ENCODE peak calls at places on chromosomes 2 and 18, in nine cellular contexts. U is effector CD4-positive, alpha-beta T cell; A is NCI-H146; L is NCI-H1417 treated with DMSO at 0.1 percent for 48 hours; X is amygdala; F is Kasumi-1; P is psoas muscle; H is lung microvascular endothelial cell; Q is H54. O is an unnamed sample.

GRCh38 chr2:203898697-203899096 is 31.1 kb downstream of the CTLA4 start:
- DNase-seq in L (no peak), X (no peak), P (no peak), U (no peak), A (no peak), Q (no peak), H (no peak), F (no peak), O (no peak)

GRCh38 chr2:83817511-83817910 is 641.6 kb downstream of the SUCLG1 start:
- DNase-seq in F (peak), A (no peak), P (no peak), H (no peak), L (no peak), Q (no peak), U (no peak), X (no peak), O (no peak)

GRCh38 chr2:68428746-68429145 is 38.3 kb downstream of the FBXO48 start:
- DNase-seq in X (no peak), Q (no peak), A (no peak), F (no peak), P (no peak), H (no peak), L (no peak), U (no peak), O (no peak)

GRCh38 chr2:8219631-8220393 is 462.0 kb upstream of the ID2 start:
- DNase-seq in P (peak), X (no peak), H (no peak), F (no peak), L (no peak), A (no peak), Q (no peak), U (no peak), O (no peak)

GRCh38 chr18:80037869-80038630 is 3.8 kb downstream of the RBFA start:
- DNase-seq in L (no peak), H (no peak), U (no peak), Q (no peak), F (no peak), A (no peak), X (no peak), P (no peak), O (no peak)

GRCh38 chr2:26179446-26179907 is 6.6 kb downstream of the GAREM2 start:
- DNase-seq in F (no peak), A (no peak), P (no peak), U (no peak), X (peak), H (no peak), L (no peak), Q (no peak), O (no peak)

GRCh38 chr2:173991857-173992588 is 26.9 kb upstream of the SP3 start:
- DNase-seq in L (no peak), H (no peak), Q (no peak), X (no peak), P (peak), F (no peak), A (no peak), U (no peak), O (no peak)

GRCh38 chr2:187654535-187654934 is 100.3 kb upstream of the TFPI start:
- DNase-seq in P (no peak), A (peak), U (no peak), L (peak), Q (no peak), H (no peak), X (no peak), F (no peak), O (no peak)

GRCh38 chr2:100451734-100452133 is 18.5 kb upstream of the NMS start:
- DNase-seq in U (no peak), A (no peak), P (no peak), X (no peak), H (no peak), Q (no peak), F (no peak), L (no peak), O (no peak)

GRCh38 chr18:9449580-9449979 is 25.7 kb upstream of the RALBP1 start:
- DNase-seq in P (no peak), Q (no peak), F (no peak), X (no peak), A (peak), L (no peak), U (no peak), H (no peak), O (no peak)

GRCh38 chr2:216680951-216681629 is 14.3 kb downstream of the IGFBP5 start:
- DNase-seq in U (no peak), P (no peak), Q (no peak), L (no peak), H (no peak), X (no peak), F (no peak), A (no peak), O (no peak)

GRCh38 chr2:73828818-73829570 is at the start of gene STAMBP:
- DNase-seq in H (peak), X (peak), A (peak), U (peak), Q (peak), L (peak), P (peak), F (peak), O (peak)

GRCh38 chr18:49025767-49026500 is 75.2 kb upstream of the SMAD7 start:
- DNase-seq in A (no peak), L (no peak), Q (no peak), P (no peak), U (no peak), X (no peak), H (no peak), F (no peak), O (no peak)

GRCh38 chr2:132438650-132439030 is 22.0 kb downstream of the GPR39 start:
- DNase-seq in X (no peak), A (no peak), H (peak), F (no peak), U (no peak), Q (peak), L (no peak), P (no peak), O (no peak)

GRCh38 chr2:233705911-233706506 is 6.7 kb upstream of the UGT1A5 start:
- DNase-seq in P (peak), U (no peak), Q (no peak), H (no peak), F (no peak), L (no peak), A (no peak), X (no peak), O (no peak)

GRCh38 chr2:137179542-137179941 is 414.2 kb downstream of the THSD7B start:
- DNase-seq in P (no peak), Q (no peak), F (no peak), U (no peak), X (no peak), H (no peak), A (no peak), L (no peak), O (no peak)

GRCh38 chr18:57480724-57481123 is 45.5 kb downstream of the ONECUT2 start:
- DNase-seq in X (no peak), Q (no peak), F (no peak), U (no peak), H (no peak), L (no peak), A (no peak), P (no peak), O (no peak)

GRCh38 chr2:235734168-235734567 is 240.3 kb downstream of the AGAP1 start:
- DNase-seq in L (no peak), A (no peak), Q (no peak), H (no peak), F (no peak), X (no peak), P (no peak), U (no peak), O (no peak)